ENCODE peak calls at places on chromosomes 13 and 19, in five cellular contexts. M is tibial artery; W is left lung; H is HepG2; Q is CD4-positive, CD25-positive, alpha-beta regulatory T cell. D is an unnamed sample. For H3K4me1, the result is how much of the 10 kb centered on the place peaks cover.

GRCh38 chr13:55661505-55661904 is 1479.2 kb upstream of the PRR20A start:
- DNase-seq in M (no peak), W (no peak), H (no peak), Q (no peak), D (no peak)

GRCh38 chr19:2054763-2055162 is 3.7 kb upstream of the MKNK2 start:
- DNase-seq in M (no peak), W (no peak), H (no peak), Q (no peak), D (no peak)

GRCh38 chr13:45838171-45838745 is 13.3 kb downstream of the SIAH3 start:
- DNase-seq in M (no peak), W (no peak), H (no peak), Q (no peak), D (no peak)

GRCh38 chr19:45667620-45668341 is at the start of gene GIPR:
- DNase-seq in M (no peak), W (peak), H (peak), Q (peak), D (peak)

GRCh38 chr19:29117926-29118325 is 95.0 kb downstream of the UQCRFS1 start:
- DNase-seq in M (no peak), W (no peak), H (no peak), Q (no peak), D (no peak)

GRCh38 chr13:28322256-28322895 is 172.6 kb downstream of the FLT1 start:
- DNase-seq in M (no peak), W (no peak), H (no peak), Q (no peak), D (no peak)

GRCh38 chr19:47529018-47529742 is 14.3 kb upstream of the NAPA start:
- DNase-seq in M (no peak), W (no peak), H (no peak), Q (no peak), D (no peak)

GRCh38 chr19:35533822-35534521 is 716 bp downstream of the GAPDHS start:
- DNase-seq in M (no peak), W (peak), H (peak), Q (no peak), D (peak)

GRCh38 chr13:27174766-27175455 is 3.3 kb upstream of the USP12 start:
- DNase-seq in M (no peak), W (no peak), H (no peak), Q (no peak), D (no peak)

GRCh38 chr13:27161980-27162379 is 9.6 kb downstream of the USP12 start:
- DNase-seq in M (no peak), W (no peak), H (no peak), Q (no peak), D (no peak)

GRCh38 chr13:45278096-45278645 is 62.8 kb downstream of the TPT1 start:
- DNase-seq in M (no peak), W (no peak), H (no peak), Q (no peak), D (no peak)

GRCh38 chr19:57241181-57241580 is 749 bp downstream of the ZNF805 start:
- DNase-seq in M (no peak), W (no peak), H (peak), Q (no peak), D (no peak)

GRCh38 chr13:113854238-113855011 is 9.5 kb downstream of the GAS6 start:
- DNase-seq in M (peak), W (peak), H (no peak), Q (no peak), D (no peak)

GRCh38 chr13:26425439-26426358 is 131.8 kb upstream of the WASF3 start:
- DNase-seq in M (no peak), W (no peak), H (peak), Q (no peak), D (no peak)

GRCh38 chr19:45922281-45922680 is 7.7 kb upstream of the NANOS2 start:
- DNase-seq in M (no peak), W (no peak), H (peak), Q (no peak), D (no peak)

GRCh38 chr19:55546822-55547614 is 1.7 kb upstream of the SBK3 start:
- DNase-seq in M (peak), W (peak), H (peak), Q (no peak), D (no peak)

GRCh38 chr13:45393941-45394570 is 24.1 kb downstream of the SLC25A30 start:
- DNase-seq in M (no peak), W (no peak), H (peak), Q (no peak), D (peak)

GRCh38 chr13:98819382-98819781 is 66.9 kb upstream of the SLC15A1 start:
- DNase-seq in M (no peak), W (no peak), H (no peak), Q (no peak), D (no peak)

GRCh38 chr19:9877775-9878510 is 42.8 kb downstream of the PIN1 start:
- DNase-seq in M (no peak), W (no peak), H (no peak), Q (no peak), D (no peak)

GRCh38 chr13:94758571-94758970 is 46.2 kb upstream of the SOX21 start:
- DNase-seq in M (no peak), W (no peak), H (no peak), Q (no peak), D (no peak)

GRCh38 chr19:51201712-51202111 is 23.2 kb upstream of the CD33 start:
- DNase-seq in M (no peak), W (no peak), H (no peak), Q (no peak), D (no peak)

GRCh38 chr13:106804996-106805395 is 237.1 kb upstream of the ARGLU1 start:
- DNase-seq in M (no peak), W (no peak), H (no peak), Q (no peak), D (no peak)

GRCh38 chr19:2236285-2237050 is at the start of the genes PLEKHJ1 and SF3A2:
- DNase-seq in M (peak), W (peak), H (peak), Q (peak), D (peak)

GRCh38 chr13:35144496-35144895 is 202.4 kb downstream of the NBEA start:
- DNase-seq in M (no peak), W (no peak), H (no peak), Q (no peak), D (no peak)

GRCh38 chr19:31783592-31783991 is 434.4 kb upstream of the TSHZ3 start:
- DNase-seq in M (no peak), W (peak), H (no peak), Q (no peak), D (no peak)

GRCh38 chr19:46974181-46974580 is 45.5 kb upstream of the NPAS1 start:
- DNase-seq in M (no peak), W (no peak), H (no peak), Q (no peak), D (no peak)

GRCh38 chr13:98443800-98444325 is 133.0 kb downstream of the STK24 start:
- DNase-seq in M (no peak), W (no peak), H (no peak), Q (no peak), D (no peak)

GRCh38 chr13:85666356-85666755 is 132.9 kb downstream of the SLITRK6 start:
- DNase-seq in M (no peak), W (no peak), H (no peak), Q (no peak), D (no peak)

GRCh38 chr19:16200038-16200775 is 2.5 kb downstream of the AP1M1 start:
- DNase-seq in M (peak), W (no peak), H (peak), Q (no peak), D (no peak)

GRCh38 chr19:16197622-16198362 is at the start of gene AP1M1:
- DNase-seq in M (peak), W (peak), H (peak), Q (peak), D (peak)

GRCh38 chr19:16199275-16199932 is 1.7 kb downstream of the AP1M1 start:
- DNase-seq in M (no peak), W (no peak), H (no peak), Q (no peak), D (no peak)

GRCh38 chr19:16197188-16197621 is 506 bp upstream of the AP1M1 start:
- DNase-seq in M (peak), W (no peak), H (peak), Q (no peak), D (no peak)

DNA sequence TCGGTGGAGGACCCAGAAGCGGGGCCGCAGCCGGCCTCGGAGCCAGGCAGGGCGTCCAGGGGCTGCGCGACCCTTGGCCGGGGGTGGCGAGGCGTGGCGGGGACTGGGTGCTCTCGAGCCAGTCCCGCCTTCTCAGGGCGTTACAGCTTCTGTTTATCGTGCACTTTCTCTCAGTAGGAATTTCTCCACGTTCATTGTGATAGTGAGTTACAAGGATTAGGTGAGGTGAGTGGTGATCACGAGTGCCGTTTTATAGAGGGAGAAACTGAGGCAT is 589 bp downstream of the AP1M1 start:
- DNase-seq in M (no peak), W (no peak), H (no peak), Q (no peak), D (no peak)
- H3K4me1 ChIP-seq in M (under half), W (under half), H (half or more), Q (under half), D (half or more)

DNA sequence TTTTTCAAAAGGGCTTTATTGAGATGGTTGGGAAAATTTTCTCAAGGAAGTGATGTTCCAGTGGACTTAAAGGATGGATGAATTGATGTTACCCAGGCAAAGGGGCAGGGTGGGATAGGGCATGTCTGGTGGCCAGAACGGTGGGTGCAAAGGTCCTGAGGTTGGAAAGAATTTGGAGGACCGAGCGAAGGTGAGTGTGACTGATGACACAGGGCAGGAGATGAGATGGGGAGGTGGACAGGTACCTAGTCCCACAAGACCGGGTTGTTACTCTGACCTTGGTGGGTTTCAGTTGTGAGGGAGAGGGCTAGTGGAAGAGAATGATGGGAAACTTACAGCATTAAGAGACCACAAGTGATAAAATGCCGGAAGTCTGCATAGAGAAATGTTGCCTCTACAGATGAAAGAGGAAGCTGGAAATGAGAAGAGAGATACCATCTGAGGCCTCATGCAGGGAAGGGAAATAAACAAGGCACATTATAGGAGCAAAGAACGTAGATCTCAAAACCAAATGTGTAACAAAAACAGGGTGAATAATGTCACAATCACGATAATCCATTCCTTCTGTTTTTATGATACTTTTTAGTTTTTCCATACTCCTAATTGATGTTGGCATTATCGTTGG is 4.5 kb downstream of the ADGRE1 start:
- DNase-seq in M (no peak), W (no peak), H (no peak), Q (no peak), D (no peak)
- H3K27ac ChIP-seq in M (no peak), W (peak), H (no peak), Q (peak), D (no peak)

GRCh38 chr13:111203742-111204386 is 88.8 kb downstream of the ARHGEF7 start:
- DNase-seq in M (no peak), W (no peak), H (no peak), Q (no peak), D (no peak)
- H3K4me1 ChIP-seq in M (half or more), W (under half), H (under half), Q (under half), D (under half)

DNA sequence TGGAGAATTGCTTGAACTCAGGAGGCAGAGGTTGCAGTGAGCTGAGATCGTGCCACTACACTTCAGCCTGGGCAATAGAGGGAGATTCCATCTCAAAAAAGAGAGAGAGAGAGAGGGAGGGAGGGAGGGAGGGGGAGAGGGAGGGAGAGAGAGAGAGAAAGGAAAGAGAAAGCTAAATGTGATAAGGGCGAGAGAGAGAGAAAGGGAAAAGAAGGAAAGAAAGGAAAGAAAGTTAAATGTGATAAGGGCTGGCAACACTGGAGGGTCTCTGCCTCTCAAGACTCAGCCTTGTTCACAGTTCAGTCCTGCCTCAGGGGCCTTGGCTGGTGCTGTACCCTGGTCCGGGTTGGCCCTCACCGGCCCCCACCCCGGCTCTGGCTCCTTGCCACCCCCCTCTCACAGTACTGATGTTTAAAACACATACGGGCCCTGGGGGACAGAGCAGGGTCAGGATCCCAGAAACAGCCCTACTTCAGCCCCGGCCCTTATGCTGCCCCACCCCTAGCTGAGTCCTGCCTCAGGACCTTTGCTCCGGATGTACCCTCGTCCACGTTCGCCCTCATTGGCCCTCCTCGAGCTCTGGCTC is 3.5 kb downstream of the MAP1S start:
- DNase-seq in M (no peak), W (no peak), H (no peak), Q (no peak), D (no peak)
- H3K27ac ChIP-seq in M (no peak), W (peak), H (no peak), Q (no peak), D (no peak)

GRCh38 chr19:1019616-1019961 is 1.3 kb downstream of the TMEM259 start:
- DNase-seq in M (no peak), W (peak), H (no peak), Q (no peak), D (no peak)
- H3K4me1 ChIP-seq in M (half or more), W (half or more), H (under half), Q (half or more), D (under half)

GRCh38 chr13:66069570-66069969 is 1160.6 kb downstream of the PCDH9 start:
- DNase-seq in M (no peak), W (no peak), H (no peak), Q (no peak), D (no peak)

GRCh38 chr13:66068683-66069082 is 1161.5 kb downstream of the PCDH9 start:
- DNase-seq in M (no peak), W (no peak), H (no peak), Q (no peak), D (no peak)

GRCh38 chr13:66071608-66072007 is 1158.5 kb downstream of the PCDH9 start:
- DNase-seq in M (no peak), W (no peak), H (no peak), Q (no peak), D (no peak)

GRCh38 chr13:66074018-66074615 is 1156.0 kb downstream of the PCDH9 start:
- DNase-seq in M (no peak), W (no peak), H (no peak), Q (no peak), D (no peak)

GRCh38 chr13:66071018-66071417 is 1159.1 kb downstream of the PCDH9 start:
- DNase-seq in M (no peak), W (no peak), H (no peak), Q (no peak), D (no peak)
- H3K27ac ChIP-seq in M (no peak), W (no peak), H (no peak), Q (no peak), D (no peak)

DNA sequence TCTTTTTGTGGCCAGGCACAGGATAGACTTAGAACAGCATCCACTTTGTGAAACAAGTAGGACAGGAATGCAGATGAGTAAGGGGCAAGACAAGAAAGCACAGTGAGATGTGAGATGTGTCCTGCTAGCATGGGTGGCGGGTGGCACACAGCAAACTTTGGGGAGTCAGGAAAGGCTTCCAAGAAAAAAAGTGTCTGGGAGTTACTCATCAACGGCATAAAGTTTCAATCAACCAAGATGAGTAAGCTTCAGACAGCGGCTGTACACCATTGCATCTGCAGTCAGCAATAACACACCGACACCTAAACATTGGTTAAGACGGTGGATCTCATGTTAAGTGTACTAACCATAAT is 84.6 kb upstream of the IRS2 start:
- DNase-seq in M (no peak), W (no peak), H (no peak), Q (no peak), D (no peak)
- H3K4me1 ChIP-seq in M (under half), W (under half), H (under half), Q (under half), D (under half)

GRCh38 chr19:13042443-13043130 is 47.3 kb downstream of the NFIX start:
- DNase-seq in M (no peak), W (no peak), H (no peak), Q (no peak), D (no peak)

GRCh38 chr19:13039211-13039789 is 44.0 kb downstream of the NFIX start:
- DNase-seq in M (no peak), W (peak), H (no peak), Q (no peak), D (no peak)

GRCh38 chr19:13040232-13040915 is 45.1 kb downstream of the NFIX start:
- DNase-seq in M (no peak), W (peak), H (no peak), Q (no peak), D (no peak)

GRCh38 chr19:13038306-13039210 is 43.3 kb downstream of the NFIX start:
- DNase-seq in M (no peak), W (no peak), H (no peak), Q (no peak), D (no peak)

GRCh38 chr19:13040916-13041292 is 45.6 kb downstream of the NFIX start:
- DNase-seq in M (no peak), W (no peak), H (no peak), Q (no peak), D (no peak)
- H3K27ac ChIP-seq in M (peak), W (peak), H (peak), Q (no peak), D (no peak)

GRCh38 chr19:41897181-41897580 is 14.2 kb downstream of the ARHGEF1 start:
- DNase-seq in M (no peak), W (no peak), H (no peak), Q (no peak), D (no peak)
- H3K4me1 ChIP-seq in M (under half), W (under half), H (under half), Q (under half), D (half or more)

DNA sequence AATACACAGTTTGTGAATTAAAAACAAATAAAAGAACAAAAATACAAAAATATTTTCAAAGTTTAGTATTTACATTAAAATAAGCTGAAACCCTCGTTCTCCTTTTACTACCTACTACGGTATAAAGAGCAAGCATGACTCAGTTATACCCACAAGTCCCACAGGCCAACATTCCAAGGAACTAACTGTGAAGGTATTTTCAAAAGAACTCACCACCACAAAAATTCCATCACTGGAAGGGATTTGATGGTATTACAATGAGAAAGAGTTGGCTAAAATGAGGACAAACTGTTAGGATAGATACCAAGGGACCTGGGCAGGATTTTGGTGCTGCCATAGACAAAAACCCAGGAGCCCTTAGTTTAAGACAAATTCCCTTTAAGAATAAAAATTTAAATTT is 122.7 kb downstream of the TBC1D4 start:
- DNase-seq in M (no peak), W (no peak), H (no peak), Q (no peak), D (no peak)
- H3K27ac ChIP-seq in M (no peak), W (no peak), H (no peak), Q (no peak), D (no peak)